ENCODE peak calls at places on chromosomes 16 and 17, in six cellular contexts. One of them, this sample, is unnamed.

GRCh38 chr17:329794-330420 is 22.7 kb downstream of the RPH3AL start:
- DNase-seq in GM12878: no peak
- DNase-seq in K562: no peak
- DNase-seq in H1: no peak
- DNase-seq in GM12891: no peak
- DNase-seq in HepG2: no peak
- DNase-seq in this sample: no peak

GRCh38 chr17:75277664-75278071 is 6.6 kb upstream of the MIF4GD start:
- DNase-seq in H1: no peak
- DNase-seq in K562: peak
- DNase-seq in GM12891: no peak
- DNase-seq in GM12878: no peak
- DNase-seq in HepG2: no peak
- DNase-seq in this sample: no peak

GRCh38 chr17:4897198-4897657 is 2.1 kb upstream of the C17orf107 start:
- DNase-seq in GM12891: no peak
- DNase-seq in K562: no peak
- DNase-seq in HepG2: no peak
- DNase-seq in GM12878: no peak
- DNase-seq in H1: no peak
- DNase-seq in this sample: peak

GRCh38 chr17:74712756-74713155 is at the start of gene CD300LF:
- DNase-seq in HepG2: no peak
- DNase-seq in K562: no peak
- DNase-seq in GM12878: no peak
- DNase-seq in GM12891: no peak
- DNase-seq in H1: no peak
- DNase-seq in this sample: no peak

GRCh38 chr17:49971848-49972485 is 3.0 kb downstream of the DLX4 start:
- DNase-seq in GM12878: no peak
- DNase-seq in H1: no peak
- DNase-seq in GM12891: no peak
- DNase-seq in K562: peak
- DNase-seq in HepG2: no peak
- DNase-seq in this sample: no peak

GRCh38 chr16:70250748-70251650 is 741 bp downstream of the EXOSC6 start:
- DNase-seq in GM12878: no peak
- DNase-seq in GM12891: peak
- DNase-seq in HepG2: peak
- DNase-seq in K562: no peak
- DNase-seq in H1: no peak
- DNase-seq in this sample: peak

GRCh38 chr17:1683489-1683888 is 1.2 kb downstream of the PRPF8 start:
- DNase-seq in HepG2: no peak
- DNase-seq in K562: no peak
- DNase-seq in GM12891: no peak
- DNase-seq in GM12878: no peak
- DNase-seq in H1: no peak
- DNase-seq in this sample: no peak

GRCh38 chr17:17365476-17366110 is 62.4 kb downstream of the NT5M start:
- DNase-seq in H1: no peak
- DNase-seq in HepG2: no peak
- DNase-seq in GM12878: no peak
- DNase-seq in K562: no peak
- DNase-seq in GM12891: no peak
- DNase-seq in this sample: no peak

GRCh38 chr17:17237026-17237799 is at the start of gene FLCN:
- DNase-seq in GM12878: peak
- DNase-seq in HepG2: peak
- DNase-seq in H1: no peak
- DNase-seq in K562: peak
- DNase-seq in GM12891: peak
- DNase-seq in this sample: peak

GRCh38 chr16:30637952-30638351 is 12.8 kb upstream of the PRR14 start:
- DNase-seq in HepG2: peak
- DNase-seq in H1: no peak
- DNase-seq in GM12878: no peak
- DNase-seq in K562: no peak
- DNase-seq in GM12891: no peak
- DNase-seq in this sample: no peak

GRCh38 chr17:80747469-80747868 is 202.8 kb downstream of the RPTOR start:
- DNase-seq in HepG2: no peak
- DNase-seq in GM12878: no peak
- DNase-seq in K562: no peak
- DNase-seq in GM12891: no peak
- DNase-seq in H1: no peak
- DNase-seq in this sample: no peak

GRCh38 chr17:917391-917811 is 62.2 kb downstream of the NXN start:
- DNase-seq in GM12891: no peak
- DNase-seq in GM12878: no peak
- DNase-seq in H1: no peak
- DNase-seq in HepG2: no peak
- DNase-seq in K562: no peak
- DNase-seq in this sample: no peak

GRCh38 chr17:35723735-35724134 is 7.7 kb upstream of the RASL10B start:
- DNase-seq in GM12891: no peak
- DNase-seq in K562: no peak
- DNase-seq in HepG2: no peak
- DNase-seq in GM12878: no peak
- DNase-seq in H1: no peak
- DNase-seq in this sample: no peak

GRCh38 chr17:50079334-50080095 is 15.6 kb upstream of the PDK2 start:
- DNase-seq in H1: no peak
- DNase-seq in GM12891: no peak
- DNase-seq in HepG2: peak
- DNase-seq in GM12878: no peak
- DNase-seq in K562: peak
- DNase-seq in this sample: peak

GRCh38 chr17:42023524-42024349 is 3.8 kb downstream of the NKIRAS2 start:
- DNase-seq in GM12878: no peak
- DNase-seq in HepG2: no peak
- DNase-seq in K562: peak
- DNase-seq in GM12891: no peak
- DNase-seq in H1: no peak
- DNase-seq in this sample: no peak

GRCh38 chr16:1772908-1773702 is at the start of gene MRPS34:
- DNase-seq in GM12891: peak
- DNase-seq in K562: peak
- DNase-seq in H1: peak
- DNase-seq in HepG2: peak
- DNase-seq in GM12878: peak
- DNase-seq in this sample: peak

GRCh38 chr17:20702692-20703091 is 123.2 kb downstream of the CDRT15L2 start:
- DNase-seq in GM12891: no peak
- DNase-seq in K562: no peak
- DNase-seq in GM12878: no peak
- DNase-seq in H1: no peak
- DNase-seq in HepG2: no peak
- DNase-seq in this sample: no peak

DNA sequence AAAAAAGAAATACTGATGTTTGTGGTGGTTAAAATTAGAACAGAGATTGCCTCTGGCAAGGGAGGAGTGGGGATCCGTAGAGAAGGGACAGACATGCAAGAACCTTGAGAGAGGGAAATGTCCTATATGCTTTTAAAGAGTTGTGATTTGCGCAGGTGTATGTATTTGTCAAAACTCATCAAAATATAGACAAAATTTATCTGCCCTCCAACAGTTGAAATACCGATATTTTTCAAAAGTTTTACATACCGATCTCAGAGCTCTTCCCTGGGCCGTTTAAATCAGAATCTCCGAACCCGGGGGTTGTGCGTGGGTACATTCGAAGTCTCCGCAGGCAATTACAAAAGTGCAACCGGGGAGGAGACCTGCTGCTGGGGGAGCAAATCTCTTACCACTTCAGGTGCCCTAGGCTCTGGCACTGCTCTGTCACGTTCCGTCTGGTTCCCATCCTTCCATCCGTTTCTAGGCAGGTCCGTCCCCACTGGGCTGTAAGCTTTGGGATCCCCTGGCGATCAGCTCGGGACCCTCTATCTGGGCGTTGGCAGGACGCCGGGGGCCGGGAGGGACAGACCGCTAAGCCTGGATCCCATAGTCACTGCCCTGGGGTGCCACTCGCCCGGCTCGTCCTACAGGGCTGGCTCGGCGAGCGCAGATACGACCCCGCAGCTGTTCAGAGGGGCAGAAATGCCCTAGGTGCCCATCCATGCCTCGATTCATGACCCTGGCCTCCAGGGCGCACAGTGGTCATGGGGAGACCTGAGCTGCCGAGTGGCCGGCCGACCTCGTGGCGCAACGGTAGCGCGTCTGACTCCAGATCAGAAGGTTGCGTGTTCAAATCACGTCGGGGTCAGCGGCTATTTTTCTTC is 4.2 kb downstream of the BORCS6 start:
- DNase-seq in GM12891: no peak
- DNase-seq in H1: no peak
- DNase-seq in HepG2: peak
- DNase-seq in GM12878: no peak
- DNase-seq in K562: peak
- DNase-seq in this sample: no peak
- TF ChIP-seq POLR2AphosphoS5 in GM12891: no peak
- TF ChIP-seq POLR2AphosphoS5 in H1: no peak
- TF ChIP-seq POLR2AphosphoS5 in HepG2: no peak
- TF ChIP-seq POLR2AphosphoS5 in GM12878: peak
- TF ChIP-seq POLR2AphosphoS5 in K562: no peak
- TF ChIP-seq POLR2AphosphoS5 in this sample: no peak

GRCh38 chr16:64440421-64440831 is 681.4 kb downstream of the CDH11 start:
- DNase-seq in HepG2: peak
- DNase-seq in GM12878: no peak
- DNase-seq in K562: no peak
- DNase-seq in GM12891: no peak
- DNase-seq in H1: no peak
- DNase-seq in this sample: no peak

GRCh38 chr16:64434526-64435069 is 687.3 kb downstream of the CDH11 start:
- DNase-seq in GM12891: no peak
- DNase-seq in GM12878: no peak
- DNase-seq in K562: no peak
- DNase-seq in H1: no peak
- DNase-seq in HepG2: no peak
- DNase-seq in this sample: no peak

GRCh38 chr16:64440005-64440404 is 681.9 kb downstream of the CDH11 start:
- DNase-seq in GM12891: no peak
- DNase-seq in K562: no peak
- DNase-seq in H1: no peak
- DNase-seq in GM12878: no peak
- DNase-seq in HepG2: no peak
- DNase-seq in this sample: no peak

GRCh38 chr16:64437706-64438329 is 684.0 kb downstream of the CDH11 start:
- DNase-seq in GM12878: no peak
- DNase-seq in GM12891: no peak
- DNase-seq in HepG2: no peak
- DNase-seq in H1: no peak
- DNase-seq in K562: no peak
- DNase-seq in this sample: no peak
- TF ChIP-seq TAF1 in GM12878: no peak
- TF ChIP-seq TAF1 in GM12891: no peak
- TF ChIP-seq TAF1 in HepG2: no peak
- TF ChIP-seq TAF1 in H1: no peak
- TF ChIP-seq TAF1 in K562: no peak
- TF ChIP-seq TAF1 in this sample: no peak

GRCh38 chr16:68234188-68235104 is 1.5 kb downstream of the ESRP2 start:
- DNase-seq in GM12891: no peak
- DNase-seq in HepG2: peak
- DNase-seq in H1: no peak
- DNase-seq in GM12878: no peak
- DNase-seq in K562: no peak
- DNase-seq in this sample: no peak

GRCh38 chr16:68236804-68237242 is 896 bp upstream of the ESRP2 start:
- DNase-seq in H1: no peak
- DNase-seq in GM12891: no peak
- DNase-seq in HepG2: peak
- DNase-seq in K562: no peak
- DNase-seq in GM12878: no peak
- DNase-seq in this sample: peak

GRCh38 chr16:68233835-68234187 is 2.1 kb downstream of the ESRP2 start:
- DNase-seq in GM12878: no peak
- DNase-seq in GM12891: no peak
- DNase-seq in K562: no peak
- DNase-seq in H1: no peak
- DNase-seq in HepG2: no peak
- DNase-seq in this sample: no peak

GRCh38 chr16:68235882-68236803 is at the start of gene ESRP2:
- DNase-seq in K562: no peak
- DNase-seq in GM12878: no peak
- DNase-seq in GM12891: peak
- DNase-seq in H1: peak
- DNase-seq in HepG2: peak
- DNase-seq in this sample: no peak

GRCh38 chr16:68235105-68235881 is 634 bp downstream of the ESRP2 start:
- DNase-seq in GM12891: no peak
- DNase-seq in HepG2: peak
- DNase-seq in GM12878: no peak
- DNase-seq in K562: no peak
- DNase-seq in H1: no peak
- DNase-seq in this sample: no peak
- TF ChIP-seq POLR2A in GM12891: no peak
- TF ChIP-seq POLR2A in HepG2: no peak
- TF ChIP-seq POLR2A in GM12878: no peak
- TF ChIP-seq POLR2A in K562: no peak
- TF ChIP-seq POLR2A in H1: no peak
- TF ChIP-seq POLR2A in this sample: no peak

GRCh38 chr16:27245276-27246231 is 23.0 kb downstream of the NSMCE1 start:
- DNase-seq in GM12878: no peak
- DNase-seq in HepG2: no peak
- DNase-seq in H1: no peak
- DNase-seq in GM12891: no peak
- DNase-seq in K562: peak
- DNase-seq in this sample: no peak
- TF ChIP-seq POLR2AphosphoS5 in GM12878: no peak
- TF ChIP-seq POLR2AphosphoS5 in HepG2: no peak
- TF ChIP-seq POLR2AphosphoS5 in H1: no peak
- TF ChIP-seq POLR2AphosphoS5 in GM12891: no peak
- TF ChIP-seq POLR2AphosphoS5 in K562: no peak
- TF ChIP-seq POLR2AphosphoS5 in this sample: no peak

GRCh38 chr16:56774009-56774408 is 44.1 kb downstream of the NUP93 start:
- DNase-seq in GM12878: no peak
- DNase-seq in K562: no peak
- DNase-seq in H1: no peak
- DNase-seq in GM12891: no peak
- DNase-seq in HepG2: no peak
- DNase-seq in this sample: no peak

GRCh38 chr16:56775162-56775561 is 45.2 kb downstream of the NUP93 start:
- DNase-seq in H1: no peak
- DNase-seq in GM12878: no peak
- DNase-seq in GM12891: no peak
- DNase-seq in HepG2: no peak
- DNase-seq in K562: no peak
- DNase-seq in this sample: no peak

GRCh38 chr16:56777533-56777932 is 47.6 kb downstream of the NUP93 start:
- DNase-seq in HepG2: no peak
- DNase-seq in GM12891: no peak
- DNase-seq in GM12878: no peak
- DNase-seq in K562: no peak
- DNase-seq in H1: no peak
- DNase-seq in this sample: no peak

GRCh38 chr16:56773531-56773930 is 43.6 kb downstream of the NUP93 start:
- DNase-seq in H1: no peak
- DNase-seq in K562: no peak
- DNase-seq in GM12891: no peak
- DNase-seq in GM12878: no peak
- DNase-seq in HepG2: no peak
- DNase-seq in this sample: no peak

GRCh38 chr16:56776562-56776961 is 46.6 kb downstream of the NUP93 start:
- DNase-seq in H1: no peak
- DNase-seq in GM12878: no peak
- DNase-seq in K562: no peak
- DNase-seq in GM12891: no peak
- DNase-seq in HepG2: no peak
- DNase-seq in this sample: no peak
- TF ChIP-seq TAF1 in H1: no peak
- TF ChIP-seq TAF1 in GM12878: no peak
- TF ChIP-seq TAF1 in K562: no peak
- TF ChIP-seq TAF1 in GM12891: no peak
- TF ChIP-seq TAF1 in HepG2: no peak
- TF ChIP-seq TAF1 in this sample: no peak